ENCODE peak calls at places on chromosomes 11 and 22, in eight cellular contexts. X, A, L, H, Q, G, B and U are unnamed samples.

GRCh38 chr11:74702383-74703007 is 28.7 kb downstream of the CHRDL2 start:
- DNase-seq in X (no peak), Q (peak; percentile 74), G (peak; percentile 55), H (peak; percentile 51), L (peak; percentile 79), B (peak; percentile 54), A (no peak), U (peak; percentile 80)

GRCh38 chr22:33903012-33903411 is 17.3 kb downstream of the LARGE1 start:
- DNase-seq in Q (no peak), X (no peak), H (no peak), G (no peak), A (no peak), B (no peak), L (no peak), U (no peak)

GRCh38 chr11:102241026-102241425 is 76.3 kb upstream of the BIRC3 start:
- DNase-seq in A (no peak), H (no peak), L (no peak), X (no peak), G (no peak), B (no peak), Q (no peak), U (no peak)

GRCh38 chr11:134376150-134376921 is 35.7 kb downstream of the B3GAT1 start:
- DNase-seq in Q (no peak), A (no peak), G (no peak), H (no peak), L (no peak), B (no peak), X (no peak), U (no peak)

GRCh38 chr22:31044262-31044861 is 36.8 kb upstream of the SMTN start:
- DNase-seq in Q (no peak), B (peak; percentile 38), X (peak; percentile 60), L (peak; percentile 84), G (no peak), A (no peak), H (peak; percentile 46), U (no peak)

GRCh38 chr22:50186789-50187523 is 1.2 kb downstream of the TRABD start:
- DNase-seq in H (no peak), G (no peak), Q (no peak), B (peak; percentile 34), X (no peak), A (no peak), L (peak; percentile 37), U (no peak)

GRCh38 chr11:8265681-8266241 is 2.1 kb upstream of the LMO1 start:
- DNase-seq in X (no peak), G (no peak), B (no peak), Q (peak; percentile 12), H (no peak), L (no peak), A (no peak), U (peak; percentile 32)

GRCh38 chr11:109696191-109696897 is 274.4 kb downstream of the C11orf87 start:
- DNase-seq in A (no peak), Q (no peak), H (no peak), G (peak; percentile 99), L (peak; percentile 2), X (no peak), B (no peak), U (no peak)

GRCh38 chr22:46444390-46444854 is 93.0 kb downstream of the CELSR1 start:
- DNase-seq in H (no peak), Q (no peak), A (no peak), G (no peak), X (no peak), B (no peak), L (no peak), U (no peak)

GRCh38 chr11:116257092-116257491 is 515.7 kb downstream of the BUD13 start:
- DNase-seq in G (peak; percentile 1), L (no peak), B (no peak), H (no peak), Q (no peak), X (no peak), A (no peak), U (no peak)

GRCh38 chr11:7571640-7572000 is 57.8 kb downstream of the PPFIBP2 start:
- DNase-seq in A (no peak), G (peak; percentile 69), Q (peak; percentile 88), B (peak; percentile 63), X (no peak), H (peak; percentile 46), L (peak; percentile 80), U (peak; percentile 79)

GRCh38 chr11:18987454-18988231 is 48.4 kb upstream of the MRGPRX1 start:
- DNase-seq in G (no peak), X (no peak), B (no peak), Q (no peak), A (peak; percentile 16), H (no peak), L (no peak), U (no peak)

GRCh38 chr11:61109671-61110070 is 7.4 kb downstream of the CD5 start:
- DNase-seq in B (no peak), L (no peak), X (no peak), Q (no peak), A (no peak), H (no peak), G (no peak), U (no peak)

GRCh38 chr11:73907191-73907590 is 30.4 kb downstream of the PAAF1 start:
- DNase-seq in A (no peak), H (no peak), G (peak; percentile 73), Q (peak; percentile 17), X (no peak), L (peak; percentile 23), B (no peak), U (no peak)

GRCh38 chr11:59097113-59097708 is 9.8 kb upstream of the FAM111B start:
- DNase-seq in L (peak; percentile 72), Q (peak; percentile 75), A (no peak), G (peak; percentile 47), X (no peak), B (peak; percentile 33), H (peak; percentile 46), U (peak; percentile 65)

GRCh38 chr11:2891291-2891690 is 5.7 kb upstream of the CDKN1C start:
- DNase-seq in G (no peak), H (no peak), B (no peak), A (no peak), X (no peak), Q (no peak), L (no peak), U (no peak)

GRCh38 chr22:47195676-47196492 is 433.4 kb downstream of the TBC1D22A start:
- DNase-seq in L (peak; percentile 17), A (no peak), H (no peak), X (no peak), G (no peak), B (no peak), Q (no peak), U (no peak)

GRCh38 chr11:36023922-36024321 is 80.1 kb downstream of the LDLRAD3 start:
- DNase-seq in H (no peak), A (no peak), L (peak; percentile 52), G (peak; percentile 45), B (no peak), X (no peak), Q (no peak), U (no peak)

GRCh38 chr11:68043349-68044144 is 4.7 kb downstream of the TCIRG1 start:
- DNase-seq in X (no peak), L (peak; percentile 55), A (no peak), B (peak; percentile 45), H (no peak), Q (no peak), G (no peak), U (no peak)

GRCh38 chr22:40044870-40045834 is 50.4 kb downstream of the FAM83F start:
- DNase-seq in G (no peak), L (no peak), B (peak; percentile 45), X (no peak), H (no peak), A (no peak), Q (peak; percentile 71), U (peak; percentile 75)

GRCh38 chr22:49348631-49349030 is 479.0 kb downstream of the BRD1 start:
- DNase-seq in G (no peak), L (no peak), H (no peak), A (no peak), X (no peak), B (no peak), Q (no peak), U (no peak)

DNA sequence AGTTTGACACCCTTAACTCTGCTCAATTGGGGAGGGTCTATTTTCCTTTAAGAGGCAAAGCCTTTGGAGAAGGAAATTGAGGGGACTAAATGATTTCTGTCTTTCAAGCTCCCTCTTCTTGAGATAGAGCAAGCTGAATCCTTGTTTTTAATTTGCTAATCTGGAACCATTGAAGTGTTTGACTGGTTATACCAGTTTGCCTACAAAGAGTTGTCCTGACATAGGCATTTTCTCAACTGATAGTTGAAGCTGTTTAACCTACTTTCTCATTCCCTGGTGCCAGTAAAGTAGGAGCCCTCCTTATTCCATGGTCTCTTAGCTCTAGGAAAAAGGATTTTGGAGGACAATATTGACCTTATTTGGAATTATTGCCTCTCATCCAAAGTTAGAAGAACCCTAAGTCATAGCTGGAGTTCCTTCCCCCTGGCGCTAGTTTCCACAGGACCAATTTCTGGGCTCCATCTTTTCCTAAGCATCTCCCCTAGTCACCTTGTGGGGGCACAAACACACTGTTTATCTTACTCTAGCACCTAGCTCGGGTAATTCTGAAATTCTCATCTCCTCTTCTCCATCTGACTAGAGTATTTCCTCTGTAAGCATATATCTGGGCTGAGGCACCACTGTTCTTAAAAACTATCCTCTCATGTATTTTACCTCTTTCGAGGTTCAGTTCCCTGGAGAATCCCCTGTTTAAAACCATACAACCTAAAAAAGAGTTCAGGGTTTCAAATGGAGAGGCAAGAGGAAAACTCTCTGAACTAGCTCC is 7.4 kb downstream of the ZDHHC5 start:
- DNase-seq in G (peak; percentile 51), X (no peak), L (no peak), A (no peak), B (no peak), Q (no peak), H (no peak), U (no peak)
- TF ChIP-seq CTCF in G (no peak), X (no peak), L (no peak), A (no peak), B (no peak), Q (no peak), H (no peak), U (no peak)

DNA sequence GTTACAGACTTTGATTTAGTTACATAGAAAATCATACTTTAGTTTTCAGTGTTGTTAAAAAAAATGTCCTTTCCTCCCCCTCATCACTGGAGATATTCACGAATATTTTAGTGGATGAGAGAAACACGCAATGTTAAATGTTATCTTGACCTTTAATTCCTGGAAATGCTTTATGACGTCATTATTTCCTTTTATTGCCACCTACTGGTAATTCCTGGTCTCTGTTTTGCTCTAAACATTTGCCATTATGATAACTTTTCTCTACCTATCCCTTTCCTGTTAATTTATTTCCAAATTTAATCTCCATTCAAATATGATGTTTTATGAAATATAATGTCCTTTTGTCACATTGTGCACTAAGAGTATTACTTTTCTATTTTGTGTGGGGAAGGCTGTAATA is 770.6 kb downstream of the FAM181B start:
- DNase-seq in B (no peak), L (peak; percentile 44), G (peak; percentile 33), A (no peak), H (no peak), X (no peak), Q (no peak), U (no peak)
- TF ChIP-seq CTCF in B (no peak), L (peak; percentile 26), G (peak; percentile 25), A (peak; percentile 19), H (no peak), X (no peak), Q (no peak), U (peak; percentile 23)

GRCh38 chr11:125211191-125211953 is 46.8 kb downstream of the PKNOX2 start:
- DNase-seq in X (no peak), L (peak; percentile 15), Q (no peak), H (no peak), G (peak; percentile 36), B (no peak), A (no peak), U (no peak)
- TF ChIP-seq CTCF in X (no peak), L (no peak), Q (no peak), H (peak; percentile 25), G (no peak), B (no peak), A (no peak), U (no peak)

GRCh38 chr11:131504199-131504949 is 134.0 kb downstream of the NTM start:
- DNase-seq in X (no peak), G (peak; percentile 18), L (no peak), H (no peak), Q (no peak), A (no peak), B (peak; percentile 26), U (peak; percentile 44)
- TF ChIP-seq CTCF in X (no peak), G (peak; percentile 49), L (no peak), H (no peak), Q (no peak), A (no peak), B (no peak), U (no peak)